ENCODE peak calls at places on chromosomes 2 and 18, in eight cellular contexts. D is hypothalamus, Z is dermis microvascular lymphatic vessel endothelial cell, M is SHP77, N is posterior cingulate gyrus, R is NCI-H2029, X is neuronal stem cell, H is NCI-H1092 treated with DMSO at 0.1 percent for 48 hours. Q is an unnamed sample.

GRCh38 chr2:214107731-214108130 is 303.1 kb upstream of the VWC2L start:
- DNase-seq in X (no peak), Z (no peak), M (no peak), H (no peak), N (no peak), D (no peak), R (no peak), Q (no peak)

GRCh38 chr2:232521524-232521923 is 1.3 kb downstream of the PRSS56 start:
- DNase-seq in X (no peak), R (no peak), N (no peak), Z (no peak), H (no peak), M (no peak), D (no peak), Q (no peak)

GRCh38 chr2:227821043-227821942 is 7.7 kb downstream of the CCL20 start:
- DNase-seq in R (no peak), X (no peak), H (no peak), N (no peak), M (no peak), D (no peak), Z (no peak), Q (no peak)

GRCh38 chr2:8882094-8882493 is 44.7 kb upstream of the KIDINS220 start:
- DNase-seq in R (no peak), N (peak; percentile 29), Z (peak; percentile 21), H (no peak), D (no peak), X (peak; percentile 12), M (no peak), Q (no peak)

GRCh38 chr18:48715651-48716354 is 177.0 kb downstream of the CTIF start:
- DNase-seq in X (no peak), H (no peak), R (no peak), D (no peak), Z (no peak), N (no peak), M (no peak), Q (no peak)

GRCh38 chr2:149814049-149814448 is 226.5 kb upstream of the MMADHC start:
- DNase-seq in M (no peak), D (no peak), H (no peak), Z (no peak), X (no peak), R (no peak), N (no peak), Q (no peak)

GRCh38 chr2:214104219-214104618 is 306.6 kb upstream of the VWC2L start:
- DNase-seq in H (no peak), Z (no peak), M (no peak), X (no peak), R (peak; percentile 6), D (no peak), N (no peak), Q (no peak)

GRCh38 chr18:7856099-7856498 is 289.0 kb downstream of the PTPRM start:
- DNase-seq in Z (no peak), H (no peak), X (no peak), N (no peak), R (no peak), M (no peak), D (no peak), Q (no peak)

GRCh38 chr2:13056259-13056843 is 339.6 kb downstream of the TRIB2 start:
- DNase-seq in H (peak; percentile 2), N (no peak), X (no peak), R (no peak), D (no peak), Z (peak; percentile 34), M (peak; percentile 28), Q (no peak)

GRCh38 chr2:172556284-172557033 is 569 bp downstream of the PDK1 start:
- DNase-seq in R (peak; percentile 44), M (no peak), X (peak; percentile 57), H (no peak), D (peak; percentile 27), N (peak; percentile 23), Z (peak; percentile 86), Q (no peak)

Q was measured in SK-N-MC.